ENCODE peak calls at places on chromosomes 5 and 9, in ten cellular contexts. J is transverse colon; Z is GM23248; M is hepatocyte; V is AG04449; U is upper lobe of right lung; R is fibroblast of the aortic adventitia; C is CD4-positive, CD25-positive, alpha-beta regulatory T cell; K is brain microvascular endothelial cell; L is PC-9. D is an unnamed sample.

GRCh38 chr9:129125478-129125877 is 14.3 kb downstream of the PTPA start:
- DNase-seq in U (no peak), V (no peak), M (no peak), J (no peak), Z (peak), R (peak), C (no peak), K (peak), L (peak), D (no peak)

GRCh38 chr9:109387206-109387605 is 66.3 kb upstream of the EPB41L4B start:
- DNase-seq in L (no peak), J (no peak), M (peak), C (no peak), Z (peak), R (no peak), K (no peak), V (no peak), U (no peak), D (no peak)

GRCh38 chr9:117771162-117771561 is 67.0 kb downstream of the TLR4 start:
- DNase-seq in Z (no peak), R (no peak), U (no peak), J (no peak), C (no peak), V (no peak), K (no peak), L (no peak), M (peak), D (no peak)

GRCh38 chr9:12716823-12717222 is 23.6 kb downstream of the TYRP1 start:
- DNase-seq in V (no peak), Z (peak), J (no peak), R (no peak), L (no peak), C (no peak), M (no peak), U (no peak), K (no peak), D (no peak)

GRCh38 chr5:130471-131175 is 38.7 kb downstream of the PLEKHG4B start:
- DNase-seq in Z (peak), J (no peak), V (peak), L (no peak), U (no peak), R (no peak), C (no peak), M (no peak), K (peak), D (peak)

GRCh38 chr9:34590376-34591090 is 1.0 kb upstream of the CNTFR start:
- DNase-seq in Z (no peak), L (no peak), J (peak), V (no peak), R (no peak), C (no peak), M (no peak), K (no peak), U (no peak), D (no peak)

GRCh38 chr9:134190232-134191121 is 26.1 kb upstream of the RNU6ATAC start:
- DNase-seq in V (no peak), U (peak), K (no peak), R (no peak), Z (no peak), L (no peak), J (no peak), M (no peak), C (no peak), D (no peak)

GRCh38 chr9:126587187-126588185 is 26.2 kb upstream of the LMX1B start:
- DNase-seq in M (peak), L (no peak), U (no peak), K (peak), V (no peak), R (peak), C (no peak), Z (peak), J (no peak), D (no peak)

GRCh38 chr5:137836301-137836700 is 31.4 kb upstream of the MYOT start:
- DNase-seq in U (no peak), L (no peak), V (no peak), Z (no peak), J (no peak), K (no peak), C (no peak), R (no peak), M (no peak), D (no peak)

GRCh38 chr9:111979561-111979960 is 82.9 kb downstream of the UGCG start:
- DNase-seq in V (no peak), M (no peak), U (no peak), R (no peak), C (no peak), L (no peak), Z (no peak), K (no peak), J (no peak), D (no peak)

GRCh38 chr5:129271309-129271708 is 176.8 kb downstream of the ISOC1 start:
- DNase-seq in V (no peak), J (no peak), U (no peak), K (no peak), M (peak), C (peak), L (no peak), R (peak), Z (no peak), D (no peak)

GRCh38 chr9:122029898-122030297 is 63.2 kb downstream of the TTLL11 start:
- DNase-seq in R (no peak), M (no peak), Z (peak), U (no peak), K (no peak), L (no peak), V (no peak), J (no peak), C (no peak), D (no peak)

GRCh38 chr5:138655530-138656245 is 80.5 kb upstream of the HSPA9 start:
- DNase-seq in V (no peak), C (no peak), M (no peak), R (peak), K (no peak), U (no peak), L (peak), Z (no peak), J (no peak), D (no peak)

GRCh38 chr9:33111621-33112020 is 35.1 kb upstream of the SMU1 start:
- DNase-seq in R (no peak), K (no peak), Z (peak), M (peak), U (no peak), C (no peak), V (no peak), L (no peak), J (no peak), D (no peak)

GRCh38 chr9:129491486-129491855 is 129.4 kb downstream of the C9orf50 start:
- DNase-seq in J (peak), C (no peak), L (no peak), R (no peak), Z (no peak), V (no peak), K (no peak), U (peak), M (peak), D (no peak)

GRCh38 chr9:87260171-87260570 is 237.5 kb upstream of the DAPK1 start:
- DNase-seq in V (no peak), Z (peak), J (no peak), L (no peak), R (no peak), U (no peak), K (no peak), M (no peak), C (no peak), D (no peak)

GRCh38 chr9:4489919-4490704 is at the start of gene SLC1A1:
- DNase-seq in J (peak), C (peak), V (no peak), U (peak), K (peak), Z (peak), R (peak), M (peak), L (peak), D (no peak)

GRCh38 chr9:20624201-20625002 is 2.1 kb upstream of the MLLT3 start:
- DNase-seq in K (peak), R (peak), Z (peak), U (no peak), C (peak), J (peak), V (no peak), L (peak), M (peak), D (no peak)

GRCh38 chr5:149320791-149321330 is 24.4 kb upstream of the GRPEL2 start:
- DNase-seq in M (peak), J (peak), K (peak), C (peak), Z (peak), U (peak), V (peak), L (peak), R (peak), D (peak)

GRCh38 chr5:126805108-126805507 is 28.2 kb downstream of the LMNB1 start:
- DNase-seq in M (no peak), C (no peak), V (peak), R (peak), K (peak), J (no peak), U (no peak), Z (peak), L (no peak), D (no peak)

GRCh38 chr5:171614511-171614910 is 171.1 kb upstream of the SMIM23 start:
- DNase-seq in Z (no peak), R (no peak), U (no peak), K (no peak), J (no peak), C (no peak), V (no peak), L (peak), M (no peak), D (no peak)

GRCh38 chr9:34279431-34279830 is 49.6 kb downstream of the KIF24 start:
- DNase-seq in C (no peak), M (no peak), Z (peak), K (no peak), V (no peak), L (no peak), R (no peak), U (no peak), J (no peak), D (no peak)

GRCh38 chr5:31638286-31638685 is 645 bp upstream of the PDZD2 start:
- DNase-seq in L (no peak), U (peak), C (no peak), M (no peak), J (no peak), Z (peak), R (peak), K (no peak), V (no peak), D (no peak)

GRCh38 chr5:178304016-178304415 is 71.4 kb upstream of the PHYKPL start:
- DNase-seq in R (no peak), U (peak), J (no peak), M (no peak), V (no peak), C (no peak), Z (no peak), K (no peak), L (no peak), D (no peak)

GRCh38 chr5:84373506-84373905 is 11.2 kb downstream of the EDIL3 start:
- DNase-seq in U (no peak), Z (no peak), K (no peak), M (no peak), J (no peak), L (no peak), R (no peak), C (no peak), V (no peak), D (no peak)

GRCh38 chr5:45741110-45741509 is 44.9 kb upstream of the HCN1 start:
- DNase-seq in L (no peak), Z (no peak), U (no peak), C (no peak), J (no peak), V (no peak), M (no peak), K (no peak), R (no peak), D (no peak)

GRCh38 chr9:126386814-126387213 is 60.2 kb downstream of the MVB12B start:
- DNase-seq in U (no peak), Z (no peak), R (no peak), C (no peak), V (no peak), K (no peak), M (no peak), L (no peak), J (no peak), D (no peak)

GRCh38 chr9:93268551-93269314 is 84.8 kb downstream of the WNK2 start:
- DNase-seq in U (peak), K (no peak), M (peak), Z (no peak), R (no peak), L (no peak), V (no peak), C (peak), J (peak), D (no peak)

GRCh38 chr5:157502143-157502647 is 42.2 kb downstream of the NIPAL4 start:
- DNase-seq in M (no peak), L (no peak), K (peak), R (no peak), V (no peak), Z (no peak), U (no peak), C (no peak), J (peak), D (no peak)

GRCh38 chr5:138873096-138873885 is 1.8 kb downstream of the LRRTM2 start:
- DNase-seq in V (no peak), R (no peak), J (no peak), U (no peak), Z (no peak), K (no peak), C (no peak), L (no peak), M (no peak), D (no peak)

GRCh38 chr9:96651626-96652025 is 3.5 kb downstream of the PRXL2C start:
- DNase-seq in J (no peak), U (no peak), K (no peak), Z (peak), L (no peak), C (peak), M (no peak), V (no peak), R (peak), D (no peak)

GRCh38 chr5:68110264-68110663 is 105.3 kb upstream of the PIK3R1 start:
- DNase-seq in U (no peak), V (no peak), J (no peak), K (no peak), L (no peak), M (no peak), R (no peak), C (no peak), Z (no peak), D (no peak)

GRCh38 chr5:44774279-44774880 is 34.4 kb upstream of the MRPS30 start:
- DNase-seq in Z (peak), J (no peak), R (peak), U (no peak), V (peak), M (peak), K (peak), C (peak), L (no peak), D (no peak)

GRCh38 chr9:69131682-69132081 is 42.4 kb upstream of the TJP2 start:
- DNase-seq in R (peak), V (peak), L (no peak), Z (peak), U (no peak), C (no peak), K (peak), M (peak), J (no peak), D (peak)

GRCh38 chr9:38705917-38706316 is 14.0 kb downstream of the FAM240B start:
- DNase-seq in Z (no peak), C (no peak), R (no peak), U (no peak), V (no peak), J (no peak), L (no peak), K (no peak), M (no peak), D (no peak)

DNA sequence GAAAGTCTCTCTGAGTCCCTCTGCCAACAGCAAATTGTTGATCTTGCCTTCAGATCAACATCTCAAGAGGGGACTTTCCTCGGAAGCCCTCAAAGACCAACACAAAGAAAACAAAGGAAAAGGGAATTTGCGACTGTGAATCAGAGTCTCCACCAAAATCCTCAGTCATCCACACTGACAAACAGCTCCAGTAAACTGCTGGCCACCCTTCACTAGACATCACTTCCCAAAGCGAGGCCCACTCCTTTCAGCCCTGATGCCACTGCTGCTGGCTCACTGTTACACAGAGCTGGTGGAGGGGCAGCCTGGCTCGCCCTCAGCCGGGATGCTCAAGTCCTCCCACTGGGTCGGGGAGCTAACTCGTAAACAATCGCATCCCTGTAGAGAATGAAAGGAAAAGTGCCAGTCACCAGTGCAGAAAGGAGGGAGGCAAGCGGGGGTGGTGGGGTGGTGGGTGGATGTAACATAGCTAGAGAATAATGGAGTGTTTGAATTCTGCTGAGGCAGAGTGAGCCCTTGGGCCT is 1.3 kb downstream of the FGF1 start:
- DNase-seq in Z (no peak), L (no peak), V (no peak), R (no peak), M (no peak), C (no peak), J (no peak), K (no peak), U (no peak), D (no peak)
- H3K4me3 ChIP-seq in Z (no peak), L (no peak), V (no peak), R (no peak), M (no peak), C (no peak), J (no peak), K (no peak), U (no peak), D (no peak)

DNA sequence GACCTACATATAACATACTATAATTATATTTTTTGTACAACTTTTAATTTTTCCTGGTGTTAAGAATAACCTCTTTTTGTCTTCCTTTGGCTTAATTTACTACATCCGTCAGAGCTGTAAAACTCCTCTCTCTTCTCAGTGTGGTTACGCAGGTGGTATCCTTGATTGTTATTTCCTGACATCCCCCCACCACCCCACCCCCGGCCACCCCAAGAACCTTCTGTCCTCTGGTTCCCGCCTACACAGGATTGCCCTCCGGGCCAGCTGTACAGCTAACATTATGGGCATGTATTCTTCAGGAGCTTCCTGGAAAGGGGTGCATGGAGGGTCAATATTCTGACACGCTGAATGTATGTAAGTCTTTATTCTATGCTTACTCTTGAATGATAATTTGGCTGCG is 13.0 kb upstream of the ANP32B start:
- DNase-seq in C (no peak), L (no peak), M (no peak), V (no peak), J (no peak), K (no peak), U (no peak), Z (no peak), R (no peak), D (no peak)
- H3K4me3 ChIP-seq in C (no peak), L (no peak), M (no peak), V (no peak), J (no peak), K (no peak), U (no peak), Z (no peak), R (no peak), D (no peak)

GRCh38 chr9:108056083-108056804 is 566.7 kb upstream of the KLF4 start:
- DNase-seq in K (no peak), C (no peak), V (no peak), U (no peak), R (peak), Z (peak), L (no peak), J (no peak), M (no peak), D (no peak)
- H3K4me3 ChIP-seq in K (peak), C (no peak), V (no peak), U (no peak), R (no peak), Z (peak), L (peak), J (no peak), M (no peak), D (no peak)

GRCh38 chr9:123326030-123326586 is 29.9 kb upstream of the CRB2 start:
- DNase-seq in V (no peak), R (no peak), J (no peak), Z (no peak), C (no peak), L (no peak), K (no peak), M (no peak), U (no peak), D (no peak)

GRCh38 chr9:123324767-123325183 is 31.2 kb upstream of the CRB2 start:
- DNase-seq in R (no peak), J (no peak), Z (no peak), M (no peak), V (no peak), L (no peak), U (no peak), K (no peak), C (no peak), D (no peak)

GRCh38 chr9:123321874-123322770 is 33.9 kb upstream of the CRB2 start:
- DNase-seq in C (no peak), K (no peak), U (no peak), V (no peak), J (no peak), M (no peak), Z (no peak), L (no peak), R (no peak), D (no peak)

GRCh38 chr9:123322771-123323481 is 33.1 kb upstream of the CRB2 start:
- DNase-seq in C (peak), U (no peak), Z (no peak), K (no peak), M (no peak), J (peak), R (no peak), V (no peak), L (no peak), D (no peak)

GRCh38 chr9:123323482-123324013 is 32.4 kb upstream of the CRB2 start:
- DNase-seq in V (no peak), K (no peak), C (no peak), R (no peak), J (no peak), Z (no peak), U (no peak), L (no peak), M (no peak), D (no peak)
- H3K4me3 ChIP-seq in V (no peak), K (no peak), C (no peak), R (no peak), J (no peak), Z (no peak), U (no peak), L (no peak), M (no peak), D (no peak)

GRCh38 chr9:136648746-136649145 is 14.0 kb upstream of the EGFL7 start:
- DNase-seq in C (no peak), M (no peak), Z (no peak), L (no peak), V (no peak), K (no peak), R (no peak), U (peak), J (no peak), D (no peak)
- H3K4me3 ChIP-seq in C (no peak), M (no peak), Z (no peak), L (no peak), V (no peak), K (no peak), R (no peak), U (peak), J (no peak), D (no peak)

GRCh38 chr9:136225366-136225747 is 20.3 kb downstream of the QSOX2 start:
- DNase-seq in R (no peak), U (no peak), K (no peak), M (no peak), Z (no peak), L (no peak), J (peak), C (peak), V (no peak), D (no peak)
- H3K4me3 ChIP-seq in R (no peak), U (no peak), K (no peak), M (no peak), Z (no peak), L (no peak), J (no peak), C (no peak), V (no peak), D (no peak)

GRCh38 chr5:136209346-136209910 is 16.5 kb upstream of the SMIM32 start:
- DNase-seq in V (no peak), L (no peak), U (peak), Z (no peak), C (no peak), M (no peak), K (no peak), R (no peak), J (no peak), D (no peak)
- H3K4me3 ChIP-seq in V (no peak), L (no peak), U (no peak), Z (no peak), C (no peak), M (no peak), K (no peak), R (no peak), J (no peak), D (no peak)

D was measured in BJ.